ENCODE peak calls at places on chromosome 2, in four cellular contexts. One of them, this sample, is unnamed.
A peak's percentile ranks its signal among the peaks of the same experiment; 100 is the strongest.

GRCh38 chr2:64632855-64633819 is 20.6 kb downstream of the SERTAD2 start:
- DNase-seq in NCI-H1436: no peak
- DNase-seq in GM12892: no peak
- DNase-seq in NCI-H774: no peak
- DNase-seq in this sample: no peak

GRCh38 chr2:145957929-145958328 is 1438.0 kb upstream of the ZEB2 start:
- DNase-seq in NCI-H1436: no peak
- DNase-seq in GM12892: no peak
- DNase-seq in NCI-H774: no peak
- DNase-seq in this sample: no peak

GRCh38 chr2:155975734-155976133 is 356.8 kb downstream of the NR4A2 start:
- DNase-seq in NCI-H1436: no peak
- DNase-seq in GM12892: no peak
- DNase-seq in NCI-H774: no peak
- DNase-seq in this sample: no peak

GRCh38 chr2:202574541-202574940 is 60.2 kb upstream of the FAM117B start:
- DNase-seq in NCI-H1436: no peak
- DNase-seq in GM12892: no peak
- DNase-seq in NCI-H774: no peak
- DNase-seq in this sample: no peak

GRCh38 chr2:125471963-125472362 is 1184.0 kb upstream of the GYPC start:
- DNase-seq in NCI-H1436: peak; percentile 27
- DNase-seq in GM12892: no peak
- DNase-seq in NCI-H774: no peak
- DNase-seq in this sample: no peak

GRCh38 chr2:82789886-82790276 is 1669.2 kb downstream of the SUCLG1 start:
- DNase-seq in NCI-H1436: no peak
- DNase-seq in GM12892: no peak
- DNase-seq in NCI-H774: no peak
- DNase-seq in this sample: no peak

GRCh38 chr2:133422946-133423345 is 145.3 kb downstream of the NCKAP5 start:
- DNase-seq in NCI-H1436: no peak
- DNase-seq in GM12892: no peak
- DNase-seq in NCI-H774: no peak
- DNase-seq in this sample: no peak

GRCh38 chr2:220670461-220670979 is 901.6 kb downstream of the EPHA4 start:
- DNase-seq in NCI-H1436: peak; percentile 58
- DNase-seq in GM12892: no peak
- DNase-seq in NCI-H774: peak; percentile 53
- DNase-seq in this sample: no peak

GRCh38 chr2:239818086-239818485 is 207.1 kb downstream of the NDUFA10 start:
- DNase-seq in NCI-H1436: no peak
- DNase-seq in GM12892: no peak
- DNase-seq in NCI-H774: no peak
- DNase-seq in this sample: no peak

GRCh38 chr2:204971219-204971907 is 426.1 kb downstream of the PARD3B start:
- DNase-seq in NCI-H1436: no peak
- DNase-seq in GM12892: no peak
- DNase-seq in NCI-H774: no peak
- DNase-seq in this sample: no peak

GRCh38 chr2:174563530-174564282 is 33.9 kb downstream of the WIPF1 start:
- DNase-seq in NCI-H1436: no peak
- DNase-seq in GM12892: no peak
- DNase-seq in NCI-H774: no peak
- DNase-seq in this sample: no peak

GRCh38 chr2:8095978-8096377 is 585.9 kb upstream of the ID2 start:
- DNase-seq in NCI-H1436: no peak
- DNase-seq in GM12892: no peak
- DNase-seq in NCI-H774: no peak
- DNase-seq in this sample: no peak

GRCh38 chr2:20067992-20068727 is 16.7 kb upstream of the LAPTM4A start:
- DNase-seq in NCI-H1436: no peak
- DNase-seq in GM12892: no peak
- DNase-seq in NCI-H774: no peak
- DNase-seq in this sample: no peak

This sample was measured in 8988T.